ENCODE peak calls at places on chromosome 4, in eight cellular contexts. P is ACHN; E is activated CD4-positive, alpha-beta T cell treated with anti-CD3 and anti-CD28 coated beads, Interleukin-2, amount 50 U/mL, for 4 hours; J is progenitor cell of endocrine pancreas; M is Calu3; A is fibroblast of lung; X is lower lobe of right lung; C is fibroblast of the aortic adventitia. Z is an unnamed sample.

GRCh38 chr4:139207873-139208403 is 30.9 kb upstream of the ELF2 start:
- DNase-seq in P (no peak), X (no peak), A (no peak), C (no peak), E (no peak), J (no peak), M (no peak), Z (no peak)

GRCh38 chr4:155005395-155006087 is 202.9 kb upstream of the NPY2R start:
- DNase-seq in J (no peak), C (peak), P (no peak), M (no peak), X (no peak), E (no peak), A (peak), Z (no peak)

GRCh38 chr4:113189546-113189945 is 140.1 kb downstream of the ANK2 start:
- DNase-seq in A (no peak), J (no peak), M (no peak), P (no peak), X (no peak), E (no peak), C (no peak), Z (no peak)

GRCh38 chr4:11623726-11624037 is 195.0 kb upstream of the HS3ST1 start:
- DNase-seq in P (peak), A (no peak), M (peak), J (peak), X (no peak), C (peak), E (no peak), Z (peak)

GRCh38 chr4:177033130-177033529 is 240.4 kb upstream of the VEGFC start:
- DNase-seq in X (no peak), A (no peak), E (no peak), P (no peak), M (no peak), J (no peak), C (no peak), Z (no peak)

GRCh38 chr4:147968641-147969040 is 236.8 kb downstream of the ARHGAP10 start:
- DNase-seq in M (no peak), C (no peak), X (no peak), E (no peak), P (no peak), J (no peak), A (peak), Z (no peak)

GRCh38 chr4:139025841-139026240 is 10.3 kb downstream of the NOCT start:
- DNase-seq in A (no peak), C (no peak), J (no peak), P (no peak), E (no peak), M (no peak), X (no peak), Z (no peak)

GRCh38 chr4:168509786-168510185 is 12.9 kb downstream of the PALLD start:
- DNase-seq in C (peak), J (no peak), E (peak), A (peak), P (peak), M (no peak), X (no peak), Z (no peak)

GRCh38 chr4:8915201-8916200 is 43.9 kb upstream of the HMX1 start:
- DNase-seq in M (no peak), A (no peak), E (no peak), C (no peak), X (no peak), J (peak), P (no peak), Z (no peak)

GRCh38 chr4:140004580-140005314 is 149.2 kb downstream of the MAML3 start:
- DNase-seq in A (peak), P (no peak), M (no peak), X (peak), C (peak), E (no peak), J (no peak), Z (no peak)

GRCh38 chr4:74189331-74190043 is 31.6 kb downstream of the MTHFD2L start:
- DNase-seq in X (no peak), J (no peak), A (peak), M (no peak), E (no peak), P (peak), C (peak), Z (no peak)

GRCh38 chr4:184096561-184097239 is 121.0 kb downstream of the ENPP6 start:
- DNase-seq in X (no peak), C (peak), E (no peak), M (no peak), J (no peak), P (no peak), A (peak), Z (no peak)

GRCh38 chr4:174629265-174629664 is 107.0 kb upstream of the HPGD start:
- DNase-seq in M (no peak), C (no peak), X (no peak), E (no peak), J (no peak), P (no peak), A (peak), Z (no peak)

GRCh38 chr4:113050361-113050760 is 908 bp downstream of the ANK2 start:
- DNase-seq in X (no peak), C (no peak), P (no peak), E (no peak), J (no peak), M (no peak), A (no peak), Z (no peak)

GRCh38 chr4:1378559-1379231 is 27.5 kb downstream of the NKX1-1 start:
- DNase-seq in X (peak), C (no peak), M (no peak), P (no peak), E (no peak), J (no peak), A (no peak), Z (peak)

GRCh38 chr4:79651516-79651915 is 243.5 kb upstream of the GK2 start:
- DNase-seq in C (peak), J (no peak), X (no peak), M (peak), A (peak), E (no peak), P (no peak), Z (no peak)

GRCh38 chr4:142331132-142331531 is 515.0 kb downstream of the INPP4B start:
- DNase-seq in C (no peak), M (no peak), E (no peak), X (no peak), J (no peak), P (no peak), A (no peak), Z (no peak)

GRCh38 chr4:103097112-103097511 is 2.5 kb downstream of the BDH2 start:
- DNase-seq in X (no peak), M (no peak), A (no peak), J (no peak), E (no peak), C (no peak), P (no peak), Z (no peak)

GRCh38 chr4:152992027-152992426 is 55.9 kb downstream of the FHDC1 start:
- DNase-seq in P (no peak), M (peak), E (no peak), X (no peak), C (no peak), J (no peak), A (no peak), Z (no peak)